ENCODE peak calls at places on chromosomes 16 and 17, in nine cellular contexts. E, R, M, T, F, N, P, O and C are unnamed samples.
A peak's percentile ranks its signal among the peaks of the same experiment; 100 is the strongest.

GRCh38 chr17:37096071-37096470 is 147.3 kb downstream of the AATF start:
- DNase-seq in N (no peak), R (no peak), F (no peak), T (no peak), O (no peak), M (no peak), E (no peak), P (no peak), C (no peak)

GRCh38 chr16:28181557-28181914 is 30.2 kb downstream of the XPO6 start:
- DNase-seq in P (peak; percentile 91), N (no peak), O (no peak), R (no peak), E (peak; percentile 95), T (no peak), M (peak; percentile 89), F (no peak), C (no peak)

GRCh38 chr16:70561623-70562022 is 38.0 kb downstream of the SF3B3 start:
- DNase-seq in N (no peak), R (no peak), F (no peak), T (no peak), P (no peak), E (no peak), M (no peak), O (no peak), C (no peak)

GRCh38 chr17:61128671-61129115 is 270.9 kb upstream of the TBX2 start:
- DNase-seq in T (no peak), R (no peak), O (no peak), F (no peak), P (no peak), E (peak; percentile 76), M (peak; percentile 72), N (no peak), C (no peak)

GRCh38 chr17:76513306-76513692 is 12.1 kb upstream of the RHBDF2 start:
- DNase-seq in E (no peak), R (no peak), M (no peak), O (no peak), F (no peak), P (no peak), T (no peak), N (no peak), C (no peak)

GRCh38 chr16:3007957-3008748 is 4.6 kb upstream of the CLDN9 start:
- DNase-seq in T (no peak), F (no peak), N (no peak), E (no peak), R (no peak), P (no peak), O (no peak), M (no peak), C (no peak)

GRCh38 chr16:74169687-74170522 is 126.7 kb upstream of the PSMD7 start:
- DNase-seq in M (no peak), E (peak; percentile 0), T (no peak), F (no peak), R (no peak), P (peak; percentile 71), O (no peak), N (no peak), C (no peak)

GRCh38 chr17:42508426-42509164 is 27.4 kb upstream of the NAGLU start:
- DNase-seq in T (no peak), M (no peak), P (no peak), N (no peak), E (no peak), O (no peak), F (no peak), R (no peak), C (no peak)

GRCh38 chr16:3215601-3216262 is 19.2 kb downstream of the ZNF200 start:
- DNase-seq in T (no peak), R (no peak), M (no peak), O (no peak), E (no peak), N (no peak), F (no peak), P (no peak), C (no peak)

GRCh38 chr16:15607700-15608396 is 35.1 kb downstream of the MARF1 start:
- DNase-seq in O (no peak), R (no peak), E (no peak), M (peak; percentile 43), T (no peak), N (no peak), F (no peak), P (peak; percentile 18), C (no peak)

GRCh38 chr17:57945999-57946797 is 9.0 kb downstream of the CUEDC1 start:
- DNase-seq in P (no peak), E (peak; percentile 91), F (no peak), O (peak; percentile 12), M (peak; percentile 35), T (no peak), R (no peak), N (no peak), C (no peak)

GRCh38 chr16:15616475-15616874 is 26.5 kb downstream of the MARF1 start:
- DNase-seq in F (no peak), M (no peak), R (no peak), P (no peak), E (no peak), O (no peak), N (no peak), T (no peak), C (no peak)

GRCh38 chr17:63946440-63947363 is 14.6 kb upstream of the CD79B start:
- DNase-seq in N (peak; percentile 88), M (no peak), R (peak; percentile 15), P (no peak), O (peak; percentile 14), T (peak; percentile 12), F (peak; percentile 64), E (peak; percentile 15), C (peak; percentile 90)

GRCh38 chr17:28139822-28140221 is 97.3 kb downstream of the NLK start:
- DNase-seq in M (no peak), T (no peak), N (no peak), R (no peak), P (no peak), F (no peak), E (no peak), O (no peak), C (no peak)

GRCh38 chr17:64554028-64554637 is 47.4 kb downstream of the CEP95 start:
- DNase-seq in E (no peak), O (no peak), N (no peak), F (no peak), T (no peak), P (no peak), M (no peak), R (no peak), C (no peak)

GRCh38 chr16:2178321-2179106 is 17.9 kb downstream of the CASKIN1 start:
- DNase-seq in N (no peak), E (no peak), T (no peak), F (peak; percentile 41), P (no peak), M (no peak), O (no peak), R (no peak), C (no peak)

GRCh38 chr16:57265850-57266530 is 18.5 kb downstream of the PLLP start:
- DNase-seq in F (no peak), M (no peak), E (peak; percentile 40), N (no peak), T (no peak), R (no peak), P (no peak), O (no peak), C (no peak)

GRCh38 chr16:26078971-26079370 is 387.2 kb downstream of the HS3ST4 start:
- DNase-seq in M (no peak), F (no peak), O (peak; percentile 88), R (no peak), T (no peak), P (no peak), E (no peak), N (no peak), C (no peak)

GRCh38 chr17:50154604-50155003 is 4.1 kb upstream of the PPP1R9B start:
- DNase-seq in R (no peak), T (no peak), O (no peak), E (no peak), M (no peak), N (no peak), F (no peak), P (no peak), C (no peak)

GRCh38 chr16:57609541-57610401 is 18.7 kb upstream of the ADGRG1 start:
- DNase-seq in P (no peak), T (peak; percentile 22), M (no peak), F (peak; percentile 82), R (peak; percentile 44), E (no peak), O (peak; percentile 40), N (peak; percentile 50), C (peak; percentile 85)

GRCh38 chr17:57557363-57557762 is 187.7 kb downstream of the CCDC182 start:
- DNase-seq in E (no peak), O (no peak), T (no peak), P (no peak), R (no peak), N (no peak), M (no peak), F (no peak), C (no peak)

GRCh38 chr17:10728331-10728730 is 1.5 kb downstream of the TMEM220 start:
- DNase-seq in P (no peak), M (no peak), F (no peak), R (no peak), T (no peak), E (no peak), O (no peak), N (no peak), C (no peak)

GRCh38 chr17:57662021-57662420 is 83.1 kb downstream of the CCDC182 start:
- DNase-seq in R (no peak), P (no peak), E (no peak), T (no peak), F (no peak), M (no peak), N (no peak), O (peak; percentile 88), C (no peak)

GRCh38 chr16:84026601-84027000 is 16.0 kb downstream of the SLC38A8 start:
- DNase-seq in N (no peak), O (no peak), P (no peak), E (no peak), M (no peak), R (no peak), T (no peak), F (no peak), C (no peak)

GRCh38 chr17:63714550-63715277 is 14.8 kb upstream of the LIMD2 start:
- DNase-seq in R (no peak), P (no peak), E (peak; percentile 27), O (no peak), T (no peak), N (no peak), F (no peak), M (peak; percentile 53), C (no peak)

GRCh38 chr17:4187076-4187475 is 44.1 kb downstream of the CYB5D2 start:
- DNase-seq in O (no peak), N (no peak), T (no peak), P (no peak), F (no peak), R (no peak), E (peak; percentile 3), M (no peak), C (no peak)

GRCh38 chr16:58026705-58027340 is 1.3 kb downstream of the MMP15 start:
- DNase-seq in O (no peak), R (no peak), M (no peak), P (no peak), T (no peak), N (no peak), E (no peak), F (no peak), C (no peak)

GRCh38 chr16:67278773-67279295 is 498 bp upstream of the PLEKHG4 start:
- DNase-seq in O (no peak), T (peak; percentile 42), R (peak; percentile 21), E (no peak), F (peak; percentile 60), M (no peak), N (peak; percentile 72), P (no peak), C (peak; percentile 78)

GRCh38 chr16:72400257-72401078 is 228.5 kb upstream of the PMFBP1 start:
- DNase-seq in O (peak; percentile 38), T (no peak), R (peak; percentile 70), F (peak; percentile 35), P (peak; percentile 48), M (peak; percentile 29), N (peak; percentile 39), E (peak; percentile 60), C (peak; percentile 48)

GRCh38 chr16:3035972-3036725 is 595 bp downstream of the BICDL2 start:
- DNase-seq in T (no peak), F (no peak), E (no peak), R (no peak), P (no peak), N (no peak), M (no peak), O (no peak), C (no peak)

GRCh38 chr17:3667366-3668278 is 756 bp downstream of the TAX1BP3 start:
- DNase-seq in O (peak; percentile 22), F (peak; percentile 23), N (peak; percentile 29), R (no peak), E (peak; percentile 94), P (peak; percentile 83), T (no peak), M (peak; percentile 94), C (no peak)